ENCODE peak calls at places on chromosomes 13 and 19, in six cellular contexts. D is suprapubic skin, S is ovary, Y is esophagus squamous epithelium, P is A549, V is heart left ventricle. Z is an unnamed sample.

GRCh38 chr13:106034201-106034600 is 501.3 kb downstream of the EFNB2 start:
- DNase-seq in P (no peak), V (no peak), Y (no peak), S (no peak), D (no peak), Z (no peak)

GRCh38 chr13:41691276-41691675 is 233.9 kb downstream of the RGCC start:
- DNase-seq in S (no peak), Y (no peak), V (no peak), D (no peak), P (no peak), Z (no peak)

GRCh38 chr13:21326155-21327030 is 132.7 kb downstream of the ZDHHC20 start:
- DNase-seq in V (no peak), P (no peak), Y (no peak), D (no peak), S (peak), Z (no peak)

GRCh38 chr19:17982430-17982829 is 15.5 kb downstream of the KCNN1 start:
- DNase-seq in V (no peak), P (no peak), D (no peak), Y (no peak), S (no peak), Z (no peak)

GRCh38 chr19:43941209-43941608 is 6.1 kb upstream of the ZNF45 start:
- DNase-seq in Y (no peak), S (no peak), V (no peak), P (no peak), D (no peak), Z (no peak)

GRCh38 chr19:8697671-8698432 is 743 bp downstream of the ACTL9 start:
- DNase-seq in V (no peak), S (no peak), Y (no peak), P (no peak), D (no peak), Z (no peak)

GRCh38 chr13:29801102-29801501 is 49.3 kb downstream of the UBL3 start:
- DNase-seq in Y (no peak), P (no peak), S (no peak), D (no peak), V (no peak), Z (no peak)

GRCh38 chr13:78598933-78599332 is 4.4 kb downstream of the POU4F1 start:
- DNase-seq in D (no peak), Y (no peak), P (no peak), S (no peak), V (no peak), Z (no peak)

GRCh38 chr19:33507021-33507956 is 14.3 kb downstream of the PEPD start:
- DNase-seq in Y (no peak), S (no peak), P (no peak), V (no peak), D (no peak), Z (no peak)

GRCh38 chr13:112943309-112944125 is 25.5 kb upstream of the MCF2L start:
- DNase-seq in S (peak), D (peak), V (peak), P (peak), Y (no peak), Z (peak)

GRCh38 chr19:17867087-17867486 is 4.7 kb upstream of the SLC5A5 start:
- DNase-seq in P (no peak), D (no peak), S (no peak), V (no peak), Y (no peak), Z (no peak)

GRCh38 chr19:48842744-48843162 is 6.5 kb upstream of the HSD17B14 start:
- DNase-seq in S (peak), Y (no peak), V (peak), P (peak), D (no peak), Z (peak)

GRCh38 chr19:37669336-37669963 is 14.2 kb upstream of the ZFP30 start:
- DNase-seq in S (no peak), P (no peak), Y (no peak), V (no peak), D (no peak), Z (no peak)

GRCh38 chr13:114303700-114304327 is 10.5 kb upstream of the CHAMP1 start:
- DNase-seq in S (no peak), Y (no peak), P (no peak), D (no peak), V (no peak), Z (no peak)

GRCh38 chr19:29510701-29511265 is 15.0 kb upstream of the VSTM2B start:
- DNase-seq in S (peak), D (no peak), V (no peak), Y (no peak), P (no peak), Z (no peak)

GRCh38 chr13:33126909-33127607 is 110.8 kb downstream of the KL start:
- DNase-seq in P (no peak), S (no peak), D (no peak), V (peak), Y (no peak), Z (no peak)

GRCh38 chr13:110405597-110406450 is 98.7 kb downstream of the COL4A2 start:
- DNase-seq in Y (no peak), V (no peak), P (no peak), D (no peak), S (no peak), Z (no peak)

GRCh38 chr19:4694211-4694987 is 24.3 kb upstream of the MYDGF start:
- DNase-seq in Y (peak), D (peak), S (no peak), V (no peak), P (peak), Z (no peak)

DNA sequence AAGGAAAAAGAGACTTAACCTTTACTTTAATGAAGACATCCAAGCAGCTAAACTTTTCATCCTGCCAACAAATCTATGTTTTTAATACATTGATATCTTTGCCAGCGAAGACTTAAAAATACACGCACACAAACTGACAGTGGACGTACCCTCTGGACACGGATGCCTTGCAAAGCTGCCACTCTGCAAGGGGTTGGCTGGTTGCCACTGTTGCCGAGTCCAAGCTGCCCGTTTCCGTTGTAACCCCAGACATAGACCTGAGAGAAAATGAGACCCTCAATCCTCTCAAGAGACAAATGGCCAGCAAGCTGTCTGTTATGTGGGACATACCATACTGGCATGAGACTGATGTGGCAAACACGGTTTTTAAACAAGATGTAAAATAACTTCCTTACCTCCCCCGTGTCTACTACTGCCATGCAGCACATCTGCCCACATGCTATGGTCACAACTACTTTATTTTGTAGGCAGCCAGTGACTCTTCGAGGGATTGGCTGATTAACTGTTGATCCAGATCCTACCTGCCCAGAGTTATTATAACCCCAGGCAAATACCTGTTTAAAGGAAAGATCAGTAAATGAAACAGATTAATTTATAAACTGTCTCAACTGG is 21.2 kb downstream of the RCBTB2 start:
- DNase-seq in Y (no peak), V (no peak), S (no peak), D (no peak), P (no peak), Z (no peak)
- TF ChIP-seq POLR2A in Y (no peak), V (no peak), S (no peak), D (no peak), P (no peak), Z (no peak)

GRCh38 chr13:26548251-26548765 is 9.2 kb upstream of the WASF3 start:
- DNase-seq in Y (no peak), D (no peak), V (no peak), P (no peak), S (no peak), Z (no peak)
- H3K4me3 ChIP-seq in Y (no peak), D (no peak), V (no peak), P (no peak), S (no peak), Z (no peak)

GRCh38 chr13:26678796-26679195 is 81.8 kb downstream of the GPR12 start:
- DNase-seq in D (no peak), P (no peak), S (no peak), V (no peak), Y (no peak), Z (no peak)

GRCh38 chr13:26679411-26679810 is 81.2 kb downstream of the GPR12 start:
- DNase-seq in V (no peak), S (no peak), Y (no peak), D (no peak), P (no peak), Z (no peak)

GRCh38 chr13:26681036-26681435 is 79.5 kb downstream of the GPR12 start:
- DNase-seq in D (no peak), S (no peak), V (no peak), P (no peak), Y (no peak), Z (no peak)

GRCh38 chr13:26679945-26680516 is 80.6 kb downstream of the GPR12 start:
- DNase-seq in D (no peak), S (no peak), Y (no peak), P (no peak), V (no peak), Z (no peak)

GRCh38 chr13:26678330-26678729 is 82.3 kb downstream of the GPR12 start:
- DNase-seq in S (no peak), Y (no peak), P (no peak), V (no peak), D (no peak), Z (no peak)
- TF ChIP-seq POLR2A in S (no peak), Y (no peak), P (no peak), V (no peak), D (no peak), Z (no peak)

DNA sequence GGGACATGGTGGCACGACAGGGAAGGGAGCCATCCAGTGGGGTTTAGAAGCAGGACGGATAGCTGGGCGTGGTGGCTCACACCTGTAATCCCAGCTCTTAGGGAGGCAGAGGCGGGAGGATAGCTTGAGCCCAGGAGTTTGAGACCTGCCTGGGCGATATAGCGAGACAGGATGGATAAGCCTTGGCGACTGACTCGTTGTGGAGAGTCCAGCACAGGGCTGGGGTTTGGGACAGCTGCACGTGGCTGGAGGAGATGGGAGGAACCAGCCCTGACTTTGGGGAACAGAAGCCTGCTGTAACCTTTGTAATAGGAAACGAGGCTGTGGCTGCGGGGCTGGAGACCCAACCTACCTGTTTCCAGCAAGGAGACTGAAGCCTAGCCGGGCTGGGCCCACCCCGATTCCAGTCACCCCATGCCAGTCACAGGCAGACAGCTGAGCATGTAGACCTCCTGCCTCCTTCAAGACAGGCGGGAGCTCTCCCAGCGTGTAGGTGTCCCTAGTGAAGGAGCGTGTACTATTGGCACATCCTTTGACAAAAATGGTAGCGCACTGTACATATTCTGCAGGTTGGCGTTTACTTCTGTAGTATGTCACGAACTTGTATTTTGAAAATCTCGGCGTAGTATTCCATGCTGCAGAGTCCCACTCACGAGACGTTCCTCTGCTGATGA is 8.0 kb downstream of the LENG1 start:
- DNase-seq in D (no peak), Y (no peak), V (no peak), S (no peak), P (no peak), Z (no peak)
- H3K4me3 ChIP-seq in D (no peak), Y (no peak), V (no peak), S (no peak), P (no peak), Z (no peak)

GRCh38 chr19:52094526-52094925 is 1.0 kb downstream of the ZNF841 start:
- DNase-seq in D (no peak), V (no peak), S (no peak), P (no peak), Y (no peak), Z (no peak)

GRCh38 chr19:52099497-52100138 is 4.1 kb upstream of the ZNF841 start:
- DNase-seq in V (no peak), P (no peak), Y (no peak), D (no peak), S (no peak), Z (no peak)

GRCh38 chr19:52095172-52096014 is at the start of gene ZNF841:
- DNase-seq in D (peak), P (peak), S (peak), V (peak), Y (peak), Z (peak)
- TF ChIP-seq POLR2A in D (peak), P (peak), S (peak), V (peak), Y (no peak), Z (peak)

DNA sequence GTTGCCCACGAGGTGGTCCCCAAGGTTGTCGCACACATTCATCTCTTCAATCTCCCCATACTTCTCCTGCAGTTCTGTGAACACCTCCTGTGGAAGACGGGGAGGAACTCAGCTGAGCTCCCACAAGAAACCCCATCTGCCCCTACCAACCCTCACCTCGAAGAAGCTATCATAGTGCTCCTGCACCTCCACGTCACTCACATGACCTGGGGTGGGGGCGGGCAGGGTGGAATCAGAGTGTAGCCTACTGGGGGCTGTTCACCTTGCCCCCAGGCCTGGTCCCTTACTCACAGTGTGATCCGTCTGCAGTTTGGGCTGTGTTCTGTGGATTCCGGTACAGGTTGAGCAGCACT is 907 bp downstream of the U2AF1L4 start:
- DNase-seq in Y (no peak), P (no peak), S (no peak), D (no peak), V (no peak), Z (no peak)
- H3K4me3 ChIP-seq in Y (peak), P (peak), S (peak), D (peak), V (peak), Z (no peak)